ENCODE peak calls at places on chromosomes 11 and 22, in seven cellular contexts. J is neuronal stem cell, Y is iPS DF 6.9, N is endodermal cell, G is GM23338, X is colonic mucosa, F is BE2C. P is an unnamed sample. For H3K27me3, the result is how much of the 10 kb centered on the place peaks cover.

GRCh38 chr11:93921695-93922468 is 71.5 kb upstream of the VSTM5 start:
- DNase-seq in J (peak), Y (peak), N (peak), G (peak), X (peak), F (peak), P (no peak)

GRCh38 chr11:115505165-115505564 is 950 bp upstream of the CADM1 start:
- DNase-seq in J (no peak), Y (no peak), N (no peak), G (peak), X (no peak), F (no peak), P (no peak)

GRCh38 chr11:1140642-1141490 is 16.9 kb upstream of the MUC5AC start:
- DNase-seq in J (no peak), Y (no peak), N (no peak), G (no peak), X (peak), F (no peak), P (no peak)

GRCh38 chr11:122664188-122664587 is 8.7 kb downstream of the UBASH3B start:
- DNase-seq in J (no peak), Y (no peak), N (no peak), G (no peak), X (no peak), F (no peak), P (no peak)

GRCh38 chr11:59614277-59615131 is 1.1 kb downstream of the OSBP start:
- DNase-seq in J (no peak), Y (no peak), N (no peak), G (no peak), X (no peak), F (no peak), P (no peak)

GRCh38 chr11:9573775-9574555 is 495 bp downstream of the WEE1 start:
- DNase-seq in J (no peak), Y (no peak), N (no peak), G (no peak), X (peak), F (no peak), P (no peak)

GRCh38 chr11:60914620-60915249 is 777 bp downstream of the TMEM109 start:
- DNase-seq in J (no peak), Y (no peak), N (peak), G (peak), X (peak), F (no peak), P (no peak)

GRCh38 chr11:94664336-94664735 is 97.2 kb downstream of the PIWIL4 start:
- DNase-seq in J (no peak), Y (no peak), N (peak), G (no peak), X (no peak), F (no peak), P (peak)

GRCh38 chr11:69014084-69014935 is 1.3 kb upstream of the MRGPRF start:
- DNase-seq in J (no peak), Y (no peak), N (peak), G (peak), X (peak), F (no peak), P (no peak)
- H3K27me3 ChIP-seq in J (under half), Y (under half), N (under half), G (under half), X (under half), F (under half), P (under half)

GRCh38 chr11:65576867-65577755 is 1.3 kb downstream of the EHBP1L1 start:
- DNase-seq in J (no peak), Y (no peak), N (no peak), G (no peak), X (peak), F (no peak), P (no peak)
- H3K27me3 ChIP-seq in J (under half), Y (under half), N (under half), G (under half), X (under half), F (under half), P (under half)

DNA sequence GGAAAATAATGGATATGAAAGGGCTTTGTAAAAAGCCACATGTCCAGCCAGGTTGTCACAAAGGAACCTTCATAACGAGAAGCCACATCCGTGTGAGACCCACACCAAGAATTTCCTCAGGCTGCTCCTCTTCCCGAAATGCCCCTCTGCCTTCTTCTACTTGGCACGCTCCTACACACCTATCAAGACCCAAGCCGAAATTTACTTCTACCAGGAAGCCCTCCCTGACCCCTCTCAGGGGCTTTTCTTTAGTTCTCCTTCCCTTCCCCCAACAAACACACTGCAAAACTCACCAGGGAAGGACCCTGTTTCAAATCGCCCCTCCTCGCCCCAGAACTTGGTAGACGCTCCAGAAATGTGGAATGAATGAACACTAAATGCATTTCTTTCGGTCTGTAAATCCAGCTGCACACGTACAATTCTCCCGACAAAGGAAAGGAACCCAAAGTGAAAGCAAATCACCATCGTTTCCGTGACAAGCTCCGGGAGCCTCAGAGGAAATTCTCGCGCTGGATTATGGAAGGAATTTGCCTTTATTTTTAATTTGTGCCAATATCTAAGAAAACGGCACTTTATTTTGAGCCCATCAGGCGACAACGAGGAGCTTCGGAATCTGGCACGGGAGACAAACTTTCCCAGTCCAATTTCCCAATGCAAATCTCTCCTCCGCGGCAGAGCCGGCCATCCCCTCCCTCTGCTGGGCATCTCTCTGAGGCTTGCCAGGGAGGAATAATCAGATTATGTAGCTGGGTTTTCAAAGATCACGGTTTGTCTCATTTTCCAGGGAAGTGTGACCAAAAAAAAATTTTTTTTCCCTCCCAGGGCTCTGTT is 13.2 kb upstream of the SHISAL1 start:
- DNase-seq in J (no peak), Y (no peak), N (no peak), G (no peak), X (no peak), F (no peak), P (no peak)
- H3K27me3 ChIP-seq in J (under half), Y (under half), N (under half), G (under half), X (under half), F (under half), P (under half)

GRCh38 chr11:128685383-128686044 is 8.4 kb upstream of the FLI1 start:
- DNase-seq in J (no peak), Y (no peak), N (no peak), G (peak), X (no peak), F (no peak), P (no peak)

GRCh38 chr11:128686045-128686741 is 7.7 kb upstream of the FLI1 start:
- DNase-seq in J (no peak), Y (no peak), N (peak), G (peak), X (no peak), F (no peak), P (no peak)

GRCh38 chr11:128687321-128687720 is 6.6 kb upstream of the FLI1 start:
- DNase-seq in J (no peak), Y (no peak), N (peak), G (peak), X (peak), F (no peak), P (no peak)

GRCh38 chr11:128688031-128688713 is 5.7 kb upstream of the FLI1 start:
- DNase-seq in J (no peak), Y (no peak), N (peak), G (peak), X (no peak), F (no peak), P (no peak)

GRCh38 chr11:128686745-128687177 is 7.1 kb upstream of the FLI1 start:
- DNase-seq in J (no peak), Y (no peak), N (peak), G (peak), X (no peak), F (no peak), P (no peak)
- H3K27me3 ChIP-seq in J (half or more), Y (half or more), N (half or more), G (half or more), X (half or more), F (half or more), P (half or more)

GRCh38 chr22:33248927-33249326 is 190.7 kb upstream of the SYN3 start:
- DNase-seq in J (no peak), Y (no peak), N (no peak), G (no peak), X (no peak), F (no peak), P (no peak)
- H3K27me3 ChIP-seq in J (under half), Y (under half), N (under half), G (under half), X (under half), F (under half), P (under half)

GRCh38 chr22:22360014-22360413 is 115.4 kb downstream of the VPREB1 start:
- DNase-seq in J (no peak), Y (no peak), N (no peak), G (no peak), X (no peak), F (no peak), P (no peak)
- H3K27me3 ChIP-seq in J (under half), Y (under half), N (half or more), G (half or more), X (under half), F (under half), P (under half)